ENCODE peak calls at places on chromosomes 4 and X, in four cellular contexts. C is left lung, K is right atrium auricular region, O is fibroblast of pulmonary artery. J is an unnamed sample.

GRCh38 chr4:117331817-117332216 is 246.4 kb upstream of the TRAM1L1 start:
- DNase-seq in C (no peak), K (no peak), O (no peak), J (no peak)

GRCh38 chrX:113391875-113392274 is 551.2 kb upstream of the AMOT start:
- DNase-seq in C (no peak), K (no peak), O (no peak), J (no peak)

GRCh38 chrX:77776648-77777047 is 9.4 kb downstream of the ATRX start:
- DNase-seq in C (no peak), K (no peak), O (no peak), J (no peak)

GRCh38 chrX:69021095-69021494 is 144.2 kb downstream of the PJA1 start:
- DNase-seq in C (no peak), K (no peak), O (no peak), J (peak)

GRCh38 chr4:7169134-7169533 is 23.2 kb upstream of the SORCS2 start:
- DNase-seq in C (peak), K (no peak), O (no peak), J (peak)

GRCh38 chrX:100410083-100410590 is at the start of gene PCDH19:
- DNase-seq in C (peak), K (no peak), O (peak), J (peak)

GRCh38 chr4:83013420-83013867 is 2.8 kb upstream of the LIN54 start:
- DNase-seq in C (no peak), K (no peak), O (no peak), J (no peak)

GRCh38 chrX:105695451-105695850 is 126.9 kb upstream of the NRK start:
- DNase-seq in C (no peak), K (no peak), O (peak), J (no peak)

GRCh38 chrX:74248889-74249288 is 55.1 kb upstream of the ZCCHC13 start:
- DNase-seq in C (no peak), K (no peak), O (peak), J (peak)

GRCh38 chrX:150774798-150775568 is 81.8 kb downstream of the MTMR1 start:
- DNase-seq in C (no peak), K (peak), O (no peak), J (no peak)

GRCh38 chr4:73067971-73068394 is 1.5 kb downstream of the COX18 start:
- DNase-seq in C (no peak), K (no peak), O (peak), J (no peak)

GRCh38 chr4:23923840-23924239 is 34.0 kb upstream of the PPARGC1A start:
- DNase-seq in C (no peak), K (no peak), O (no peak), J (no peak)

GRCh38 chr4:111027526-111027925 is 404.6 kb upstream of the PITX2 start:
- DNase-seq in C (no peak), K (no peak), O (peak), J (no peak)

GRCh38 chrX:40100537-40101429 is 3.0 kb upstream of the BCOR start:
- DNase-seq in C (no peak), K (no peak), O (no peak), J (peak)

GRCh38 chr4:168502886-168503285 is 6.0 kb downstream of the PALLD start:
- DNase-seq in C (no peak), K (no peak), O (no peak), J (no peak)

GRCh38 chr4:168540086-168540864 is 43.4 kb downstream of the PALLD start:
- DNase-seq in C (no peak), K (no peak), O (no peak), J (no peak)

GRCh38 chr4:67451464-67451863 is 93.8 kb downstream of the CENPC start:
- DNase-seq in C (no peak), K (no peak), O (no peak), J (no peak)

GRCh38 chr4:7911044-7911578 is 28.6 kb downstream of the AFAP1 start:
- DNase-seq in C (no peak), K (no peak), O (peak), J (peak)

GRCh38 chr4:99504804-99505502 is 5.9 kb upstream of the C4orf17 start:
- DNase-seq in C (no peak), K (no peak), O (no peak), J (no peak)

GRCh38 chr4:75821966-75822365 is 80.3 kb downstream of the PPEF2 start:
- DNase-seq in C (no peak), K (no peak), O (peak), J (no peak)

GRCh38 chr4:183057255-183057654 is 41.8 kb upstream of the WWC2 start:
- DNase-seq in C (no peak), K (no peak), O (no peak), J (no peak)

GRCh38 chrX:80648023-80648422 is 161.7 kb downstream of the BRWD3 start:
- DNase-seq in C (no peak), K (no peak), O (peak), J (no peak)

GRCh38 chr4:73868206-73869129 is 725 bp upstream of the CXCL1 start:
- DNase-seq in C (no peak), K (no peak), O (peak), J (no peak)

GRCh38 chrX:48573690-48574269 is 504 bp upstream of the RBM3 start:
- DNase-seq in C (no peak), K (peak), O (no peak), J (no peak)

GRCh38 chr4:141391771-141392170 is 171.1 kb downstream of the ZNF330 start:
- DNase-seq in C (no peak), K (no peak), O (no peak), J (no peak)

GRCh38 chr4:56757270-56757746 is 64.2 kb downstream of the SPINK2 start:
- DNase-seq in C (peak), K (no peak), O (peak), J (no peak)

GRCh38 chrX:103488332-103488731 is 31.0 kb downstream of the RAB40A start:
- DNase-seq in C (no peak), K (no peak), O (peak), J (peak)

GRCh38 chrX:132612990-132613564 is 124.2 kb upstream of the MBNL3 start:
- DNase-seq in C (no peak), K (no peak), O (peak), J (peak)

GRCh38 chrX:148270499-148270898 is 229.9 kb upstream of the AFF2 start:
- DNase-seq in C (no peak), K (no peak), O (no peak), J (no peak)

GRCh38 chr4:77861500-77861899 is 1.1 kb upstream of the MRPL1 start:
- DNase-seq in C (no peak), K (no peak), O (no peak), J (no peak)

GRCh38 chr4:74613266-74613665 is 168.3 kb downstream of the AREG start:
- DNase-seq in C (no peak), K (no peak), O (no peak), J (no peak)

GRCh38 chrX:1546601-1547275 is 9.8 kb upstream of the P2RY8 start:
- DNase-seq in C (no peak), K (peak), O (no peak), J (no peak)

GRCh38 chr4:86220137-86220536 is 139.7 kb downstream of the MAPK10 start:
- DNase-seq in C (no peak), K (no peak), O (peak), J (no peak)

GRCh38 chr4:118124977-118125376 is 90.7 kb downstream of the NDST3 start:
- DNase-seq in C (no peak), K (no peak), O (no peak), J (no peak)

GRCh38 chrX:55120767-55121358 is 32.0 kb downstream of the PAGE2 start:
- DNase-seq in C (no peak), K (no peak), O (peak), J (no peak)

GRCh38 chrX:129782015-129782495 is 2.3 kb downstream of the SASH3 start:
- DNase-seq in C (no peak), K (no peak), O (no peak), J (no peak)

GRCh38 chrX:140507982-140508305 is 3.1 kb upstream of the SOX3 start:
- DNase-seq in C (no peak), K (no peak), O (no peak), J (peak)

GRCh38 chr4:27245216-27245615 is 384.6 kb downstream of the STIM2 start:
- DNase-seq in C (no peak), K (no peak), O (no peak), J (no peak)

GRCh38 chrX:66014560-66014959 is 25.3 kb downstream of the VSIG4 start:
- DNase-seq in C (no peak), K (no peak), O (no peak), J (no peak)

GRCh38 chrX:66014084-66014483 is 25.8 kb downstream of the VSIG4 start:
- DNase-seq in C (no peak), K (no peak), O (no peak), J (no peak)

GRCh38 chrX:66016905-66017658 is 22.8 kb downstream of the VSIG4 start:
- DNase-seq in C (no peak), K (no peak), O (no peak), J (no peak)

GRCh38 chrX:66015906-66016689 is 23.8 kb downstream of the VSIG4 start:
- DNase-seq in C (no peak), K (no peak), O (no peak), J (no peak)

GRCh38 chrX:66015152-66015827 is 24.6 kb downstream of the VSIG4 start:
- DNase-seq in C (peak), K (no peak), O (peak), J (no peak)
- H3K4me3 ChIP-seq in C (no peak), K (no peak), O (no peak), J (no peak)

GRCh38 chrX:9312922-9313867 is 151.7 kb upstream of the TBL1X start:
- DNase-seq in C (peak), K (peak), O (no peak), J (peak)
- H3K4me3 ChIP-seq in C (no peak), K (no peak), O (no peak), J (no peak)

GRCh38 chr4:109916003-109916399 is 3.3 kb downstream of the EGF start:
- DNase-seq in C (no peak), K (no peak), O (no peak), J (no peak)
- H3K4me3 ChIP-seq in C (no peak), K (no peak), O (no peak), J (no peak)

GRCh38 chr4:15231265-15232091 is 196.4 kb upstream of the C1QTNF7 start:
- DNase-seq in C (no peak), K (peak), O (peak), J (peak)

GRCh38 chr4:15234101-15234500 is 193.7 kb upstream of the C1QTNF7 start:
- DNase-seq in C (no peak), K (no peak), O (peak), J (no peak)

GRCh38 chr4:15232725-15233597 is 194.9 kb upstream of the C1QTNF7 start:
- DNase-seq in C (no peak), K (no peak), O (peak), J (no peak)

GRCh38 chr4:15234585-15235126 is 193.2 kb upstream of the C1QTNF7 start:
- DNase-seq in C (no peak), K (no peak), O (peak), J (no peak)

DNA sequence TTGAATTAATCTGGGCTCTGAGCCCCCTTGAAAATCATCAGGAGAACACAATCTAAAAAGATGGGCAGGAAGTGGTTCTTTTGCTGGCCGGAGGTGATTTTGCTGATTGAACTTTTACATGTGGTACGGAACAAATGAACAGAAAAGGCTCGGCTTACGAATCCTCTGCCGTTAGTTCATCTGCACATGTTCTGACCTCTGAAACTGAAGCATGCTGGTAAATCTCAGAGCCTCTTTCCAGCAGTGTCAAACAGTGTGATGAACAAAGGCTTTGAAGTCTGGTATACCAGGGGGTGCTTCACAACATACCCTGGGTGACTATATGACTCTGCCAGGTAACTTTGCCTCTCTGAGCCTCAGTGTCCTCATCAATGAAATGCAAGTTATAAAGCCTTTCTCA is 194.2 kb upstream of the C1QTNF7 start:
- DNase-seq in C (no peak), K (no peak), O (no peak), J (no peak)
- H3K4me3 ChIP-seq in C (no peak), K (no peak), O (no peak), J (no peak)

J was measured in H7.